ENCODE peak calls at places on chromosomes 6 and 20, in six cellular contexts. I, S, X, E, R and A are unnamed samples.

GRCh38 chr6:3351105-3351676 is 92.4 kb downstream of the PSMG4 start:
- DNase-seq in I (no peak), S (no peak), X (no peak), E (no peak), R (peak), A (no peak)

GRCh38 chr20:18908109-18908508 is 94.5 kb downstream of the SCP2D1 start:
- DNase-seq in I (no peak), S (no peak), X (no peak), E (no peak), R (no peak), A (no peak)

GRCh38 chr20:31719644-31720485 is 2.8 kb downstream of the BCL2L1 start:
- DNase-seq in I (no peak), S (no peak), X (no peak), E (no peak), R (no peak), A (no peak)

GRCh38 chr6:3259491-3259958 is 778 bp downstream of the PSMG4 start:
- DNase-seq in I (peak), S (no peak), X (peak), E (peak), R (no peak), A (no peak)

GRCh38 chr6:143419526-143419925 is 31.0 kb downstream of the ADAT2 start:
- DNase-seq in I (no peak), S (no peak), X (no peak), E (no peak), R (no peak), A (no peak)

GRCh38 chr6:167993169-167993568 is 4.3 kb upstream of the KIF25 start:
- DNase-seq in I (no peak), S (no peak), X (no peak), E (no peak), R (no peak), A (no peak)

GRCh38 chr6:6781172-6781876 is 192.8 kb downstream of the LY86 start:
- DNase-seq in I (no peak), S (no peak), X (no peak), E (no peak), R (no peak), A (no peak)

GRCh38 chr20:37123441-37123840 is 27.6 kb upstream of the RBL1 start:
- DNase-seq in I (no peak), S (no peak), X (no peak), E (no peak), R (no peak), A (no peak)

GRCh38 chr20:59955131-59955796 is 3.0 kb upstream of the CDH26 start:
- DNase-seq in I (no peak), S (no peak), X (no peak), E (peak), R (no peak), A (no peak)

GRCh38 chr6:144688713-144689112 is 403.6 kb downstream of the UTRN start:
- DNase-seq in I (no peak), S (no peak), X (no peak), E (no peak), R (no peak), A (no peak)

GRCh38 chr6:30556714-30556963 is 350 bp upstream of the GNL1 start:
- DNase-seq in I (peak), S (peak), X (peak), E (peak), R (no peak), A (peak)

GRCh38 chr6:107976267-107976783 is 18.3 kb upstream of the SEC63 start:
- DNase-seq in I (no peak), S (no peak), X (no peak), E (no peak), R (no peak), A (no peak)

GRCh38 chr20:14667241-14667640 is 329.8 kb upstream of the FLRT3 start:
- DNase-seq in I (no peak), S (no peak), X (no peak), E (no peak), R (no peak), A (no peak)

GRCh38 chr6:121951918-121952379 is 447.5 kb upstream of the HSF2 start:
- DNase-seq in I (no peak), S (peak), X (no peak), E (no peak), R (no peak), A (no peak)

GRCh38 chr6:138719011-138719635 is 54.4 kb upstream of the CCDC28A start:
- DNase-seq in I (no peak), S (no peak), X (no peak), E (no peak), R (no peak), A (no peak)

GRCh38 chr6:28505733-28506132 is 9.9 kb downstream of the GPX6 start:
- DNase-seq in I (no peak), S (no peak), X (no peak), E (no peak), R (no peak), A (no peak)

GRCh38 chr20:2801459-2801728 is 967 bp upstream of the CPXM1 start:
- DNase-seq in I (no peak), S (no peak), X (no peak), E (no peak), R (no peak), A (no peak)

GRCh38 chr20:57313230-57313629 is 16.4 kb upstream of the SPO11 start:
- DNase-seq in I (no peak), S (no peak), X (no peak), E (no peak), R (no peak), A (no peak)

GRCh38 chr6:18262812-18263560 is 1.3 kb downstream of the DEK start:
- DNase-seq in I (peak), S (no peak), X (peak), E (peak), R (no peak), A (peak)

GRCh38 chr6:156345700-156346099 is 431.5 kb upstream of the ARID1B start:
- DNase-seq in I (no peak), S (no peak), X (no peak), E (no peak), R (no peak), A (no peak)

GRCh38 chr6:151443449-151443848 is 8.5 kb downstream of the RMND1 start:
- DNase-seq in I (no peak), S (no peak), X (no peak), E (no peak), R (no peak), A (no peak)

GRCh38 chr20:34368547-34368946 is 5.5 kb downstream of the ITCH start:
- DNase-seq in I (no peak), S (no peak), X (no peak), E (no peak), R (no peak), A (no peak)

GRCh38 chr6:47780510-47781356 is 1.1 kb upstream of the OPN5 start:
- DNase-seq in I (peak), S (no peak), X (peak), E (peak), R (peak), A (no peak)

GRCh38 chr6:3478341-3478740 is 21.5 kb upstream of the SLC22A23 start:
- DNase-seq in I (no peak), S (no peak), X (no peak), E (no peak), R (no peak), A (no peak)

GRCh38 chr20:49979030-49979832 is 3.5 kb upstream of the SNAI1 start:
- DNase-seq in I (peak), S (no peak), X (peak), E (peak), R (peak), A (no peak)

GRCh38 chr20:57280221-57280620 is 13.8 kb upstream of the BMP7 start:
- DNase-seq in I (no peak), S (no peak), X (no peak), E (peak), R (no peak), A (no peak)